ENCODE peak calls at places on chromosomes 7 and 10, in six cellular contexts. V is hepatocyte, O is IMR-90, B is AG04450, Z is upper lobe of right lung, M is OCI-LY7. Y is an unnamed sample.

GRCh38 chr7:77954773-77955562 is 156.4 kb downstream of the PHTF2 start:
- DNase-seq in B (peak), O (peak), Z (no peak), V (no peak), M (no peak), Y (no peak)

GRCh38 chr7:134587736-134588135 is 38.8 kb downstream of the AKR1B15 start:
- DNase-seq in Z (no peak), B (no peak), V (no peak), M (no peak), O (no peak), Y (no peak)

GRCh38 chr10:100654835-100655759 is 90.3 kb upstream of the PAX2 start:
- DNase-seq in M (no peak), Z (no peak), V (no peak), O (no peak), B (no peak), Y (no peak)

GRCh38 chr10:74799840-74800239 is 26.6 kb upstream of the KAT6B start:
- DNase-seq in Z (no peak), V (no peak), B (peak), M (no peak), O (peak), Y (no peak)

GRCh38 chr10:47372726-47373125 is 11.4 kb downstream of the ZNF488 start:
- DNase-seq in M (no peak), O (no peak), Z (no peak), V (no peak), B (no peak), Y (no peak)

GRCh38 chr10:98055875-98056516 is 25.6 kb upstream of the CRTAC1 start:
- DNase-seq in M (peak), V (peak), Z (no peak), B (no peak), O (peak), Y (peak)

GRCh38 chr7:134630890-134631289 is 15.8 kb upstream of the BPGM start:
- DNase-seq in V (no peak), Z (no peak), O (peak), B (no peak), M (no peak), Y (no peak)

GRCh38 chr10:47253651-47254375 is 46.2 kb upstream of the GDF10 start:
- DNase-seq in Z (no peak), M (no peak), V (no peak), O (peak), B (peak), Y (no peak)

GRCh38 chr7:28953628-28954027 is 4.5 kb downstream of the TRIL start:
- DNase-seq in V (no peak), Z (no peak), B (no peak), M (no peak), O (peak), Y (no peak)

GRCh38 chr7:103809229-103809994 is 180.0 kb downstream of the RELN start:
- DNase-seq in B (no peak), O (no peak), M (no peak), V (no peak), Z (no peak), Y (no peak)

GRCh38 chr10:34526758-34527730 is 288.1 kb downstream of the PARD3 start:
- DNase-seq in B (peak), O (peak), Z (no peak), V (peak), M (no peak), Y (peak)

GRCh38 chr10:43396061-43396927 is 12.7 kb downstream of the HNRNPF start:
- DNase-seq in Z (peak), O (peak), B (no peak), V (peak), M (peak), Y (peak)

GRCh38 chr7:42170724-42171123 is 66.3 kb downstream of the GLI3 start:
- DNase-seq in V (no peak), O (peak), M (no peak), Z (no peak), B (no peak), Y (no peak)

GRCh38 chr7:117269895-117270294 is 53.0 kb downstream of the WNT2 start:
- DNase-seq in V (no peak), O (peak), Z (no peak), M (no peak), B (no peak), Y (no peak)

GRCh38 chr10:120553911-120554310 is 96.9 kb downstream of the PLPP4 start:
- DNase-seq in V (no peak), B (no peak), O (no peak), M (no peak), Z (no peak), Y (no peak)

GRCh38 chr7:7861211-7861633 is 107.4 kb upstream of the GLCCI1 start:
- DNase-seq in M (no peak), O (peak), V (peak), Z (no peak), B (peak), Y (peak)

GRCh38 chr7:90613088-90613498 is 17.0 kb downstream of the CDK14 start:
- DNase-seq in Z (no peak), V (no peak), B (no peak), M (no peak), O (peak), Y (no peak)

GRCh38 chr10:24238527-24239247 is 29.7 kb downstream of the KIAA1217 start:
- DNase-seq in B (no peak), Z (no peak), O (no peak), M (no peak), V (peak), Y (no peak)

GRCh38 chr7:48285365-48285764 is 114.1 kb downstream of the ABCA13 start:
- DNase-seq in O (peak), M (no peak), V (no peak), B (peak), Z (no peak), Y (no peak)

GRCh38 chr10:101287922-101288638 is 58.8 kb upstream of the LBX1 start:
- DNase-seq in B (no peak), V (no peak), Z (no peak), O (peak), M (peak), Y (peak)

GRCh38 chr7:47474211-47474936 is 107.5 kb downstream of the TNS3 start:
- DNase-seq in M (no peak), O (peak), B (no peak), V (no peak), Z (no peak), Y (no peak)

GRCh38 chr7:8014399-8014798 is 45.8 kb downstream of the GLCCI1 start:
- DNase-seq in O (no peak), B (no peak), Z (no peak), M (no peak), V (no peak), Y (no peak)

GRCh38 chr10:47350671-47351640 is 2.8 kb downstream of the RBP3 start:
- DNase-seq in O (no peak), V (no peak), Z (no peak), M (no peak), B (no peak), Y (no peak)

GRCh38 chr7:105826143-105826542 is 50.3 kb downstream of the ATXN7L1 start:
- DNase-seq in O (peak), V (no peak), Z (no peak), B (no peak), M (no peak), Y (no peak)

GRCh38 chr7:151431768-151432311 is 8.1 kb downstream of the CRYGN start:
- DNase-seq in Z (peak), M (no peak), O (no peak), V (no peak), B (no peak), Y (no peak)

GRCh38 chr7:88477957-88478356 is 171.3 kb upstream of the STEAP4 start:
- DNase-seq in V (peak), Z (no peak), O (no peak), B (no peak), M (no peak), Y (no peak)

GRCh38 chr7:37918526-37918925 is 1.9 kb upstream of the SFRP4 start:
- DNase-seq in O (no peak), Z (no peak), M (no peak), V (no peak), B (no peak), Y (no peak)

GRCh38 chr7:66321283-66321682 is 116.1 kb downstream of the TPST1 start:
- DNase-seq in O (no peak), V (peak), M (no peak), Z (no peak), B (no peak), Y (no peak)

GRCh38 chr7:15478401-15478800 is 83.4 kb downstream of the AGMO start:
- DNase-seq in Z (no peak), M (no peak), O (no peak), V (no peak), B (no peak), Y (no peak)

GRCh38 chr7:22952306-22953011 is 61.5 kb downstream of the HYCC1 start:
- DNase-seq in M (no peak), V (no peak), Z (no peak), O (no peak), B (no peak), Y (no peak)

GRCh38 chr7:22945584-22945983 is 68.3 kb downstream of the HYCC1 start:
- DNase-seq in M (no peak), Z (no peak), B (no peak), V (no peak), O (peak), Y (no peak)

GRCh38 chr7:22954251-22954650 is 59.7 kb downstream of the HYCC1 start:
- DNase-seq in Z (no peak), V (no peak), O (no peak), B (no peak), M (no peak), Y (no peak)

GRCh38 chr7:22948770-22949169 is 65.2 kb downstream of the HYCC1 start:
- DNase-seq in B (no peak), V (no peak), O (no peak), M (no peak), Z (no peak), Y (no peak)

DNA sequence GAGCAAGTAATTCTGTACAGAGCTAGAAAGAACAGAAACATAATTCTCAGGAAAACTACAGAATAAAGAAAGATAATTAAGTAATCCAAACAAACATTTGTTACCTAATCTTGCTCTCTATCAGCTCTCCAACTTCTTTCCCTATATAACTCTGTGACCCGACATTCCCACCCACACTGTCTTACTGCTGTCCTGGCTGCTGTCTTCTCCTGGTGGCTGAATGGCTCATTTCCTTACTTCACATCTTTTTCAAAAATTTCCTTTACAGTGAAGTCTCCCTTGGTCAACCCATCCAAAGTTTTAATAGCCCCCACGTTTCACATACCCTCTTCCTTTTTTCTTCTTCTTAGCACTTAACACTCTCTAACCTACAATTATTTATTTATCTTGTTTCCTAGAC is 64.0 kb downstream of the HYCC1 start:
- DNase-seq in V (no peak), B (no peak), Z (no peak), M (no peak), O (no peak), Y (no peak)
- TF ChIP-seq CTCF in V (no peak), B (peak), Z (no peak), M (no peak), O (peak), Y (no peak)

DNA sequence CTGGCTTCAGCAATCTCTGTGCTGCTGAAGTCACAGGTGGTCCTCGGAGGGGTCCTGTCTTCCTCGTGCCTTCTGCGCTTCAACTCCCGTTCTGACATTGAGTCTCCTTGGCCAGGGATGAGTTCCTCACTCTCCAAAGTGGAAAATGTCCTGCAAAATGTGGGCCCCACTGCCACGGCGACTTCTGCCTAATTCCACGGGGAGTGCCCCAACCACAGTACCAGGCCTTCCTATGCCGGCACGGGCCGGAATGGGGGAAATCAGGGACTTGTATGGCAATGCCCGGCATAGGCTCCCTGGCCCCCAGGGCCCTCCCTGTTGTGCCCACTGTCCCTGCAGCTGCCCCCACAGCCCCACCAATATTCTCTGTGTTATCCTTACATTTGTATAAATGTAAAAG is 420.5 kb downstream of the TCERG1L start:
- DNase-seq in M (no peak), Z (no peak), O (no peak), V (no peak), B (no peak), Y (no peak)
- H3K4me3 ChIP-seq in M (no peak), Z (no peak), O (no peak), V (no peak), B (no peak), Y (no peak)

GRCh38 chr7:130896898-130897514 is 163.0 kb upstream of the KLF14 start:
- DNase-seq in B (no peak), M (peak), O (peak), Z (peak), V (peak), Y (peak)
- H3K27ac ChIP-seq in B (peak), M (no peak), O (peak), Z (peak), V (no peak), Y (no peak)

GRCh38 chr7:21063106-21063505 is 276.4 kb upstream of the SP8 start:
- DNase-seq in B (no peak), M (no peak), Z (no peak), V (no peak), O (no peak), Y (no peak)
- TF ChIP-seq CTCF in B (no peak), M (no peak), Z (no peak), V (no peak), O (no peak), Y (no peak)

DNA sequence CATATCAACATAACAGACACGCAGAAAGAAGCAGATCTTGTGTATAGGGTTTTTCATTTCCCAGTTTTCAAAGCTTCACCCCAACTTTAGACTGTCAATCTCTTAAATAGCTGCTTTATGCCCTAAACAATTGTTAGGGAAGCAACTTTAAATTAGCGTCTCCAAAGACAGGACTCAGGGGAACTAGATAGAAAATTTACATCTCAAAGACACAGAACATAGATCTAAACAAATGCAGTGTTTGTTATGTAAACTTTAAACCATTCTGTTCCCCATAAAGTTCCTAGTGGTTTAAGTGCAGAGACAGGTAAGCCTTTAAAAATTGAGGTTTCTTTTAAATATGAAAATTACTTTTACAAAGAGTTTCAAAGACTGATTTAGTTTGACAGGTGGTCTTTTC is 379.2 kb upstream of the GHITM start:
- DNase-seq in B (no peak), V (no peak), Z (no peak), M (no peak), O (no peak), Y (no peak)
- H3K4me3 ChIP-seq in B (no peak), V (no peak), Z (no peak), M (no peak), O (no peak), Y (no peak)

GRCh38 chr10:63627376-63627775 is 106.2 kb downstream of the REEP3 start:
- DNase-seq in O (no peak), B (no peak), V (no peak), M (no peak), Z (no peak), Y (no peak)
- H3K27ac ChIP-seq in O (no peak), B (no peak), V (peak), M (no peak), Z (peak), Y (no peak)

GRCh38 chr10:71064413-71065118 is 147.8 kb upstream of the UNC5B start:
- DNase-seq in Z (no peak), V (no peak), M (no peak), B (no peak), O (no peak), Y (no peak)
- TF ChIP-seq CTCF in Z (no peak), V (peak), M (peak), B (peak), O (no peak), Y (no peak)

Y was measured in adrenal gland.